ENCODE peak calls at places on chromosomes 3 and 15, in four cellular contexts. Z, J, N and H are unnamed samples.

GRCh38 chr15:87591042-87591441 is 665.5 kb downstream of the NTRK3 start:
- DNase-seq in J (no peak), N (no peak), Z (no peak), H (no peak)

GRCh38 chr3:125479091-125479490 is 40.9 kb downstream of the SNX4 start:
- DNase-seq in Z (no peak), J (no peak), N (no peak), H (no peak)

GRCh38 chr15:69045810-69046209 is 31.3 kb downstream of the NOX5 start:
- DNase-seq in N (no peak), J (no peak), Z (peak), H (no peak)

GRCh38 chr3:138426211-138426610 is 8.2 kb upstream of the ESYT3 start:
- DNase-seq in N (no peak), J (no peak), Z (peak), H (no peak)

GRCh38 chr15:69014454-69014853 is at the start of gene NOX5:
- DNase-seq in J (no peak), N (no peak), Z (no peak), H (no peak)

GRCh38 chr3:54527521-54527920 is 400.3 kb downstream of the LRTM1 start:
- DNase-seq in Z (no peak), N (no peak), J (no peak), H (no peak)

GRCh38 chr3:63364909-63365308 is 86.8 kb downstream of the SYNPR start:
- DNase-seq in J (no peak), N (no peak), Z (no peak), H (no peak)

GRCh38 chr3:42177801-42178150 is 86.6 kb downstream of the TRAK1 start:
- DNase-seq in J (no peak), Z (no peak), N (no peak), H (no peak)

GRCh38 chr3:132038198-132038825 is 3.5 kb upstream of the CPNE4 start:
- DNase-seq in Z (peak), J (no peak), N (no peak), H (no peak)

GRCh38 chr3:46123646-46124045 is 84.5 kb downstream of the CCR1 start:
- DNase-seq in Z (no peak), N (no peak), J (no peak), H (no peak)

GRCh38 chr15:26102988-26103387 is 239.9 kb upstream of the ATP10A start:
- DNase-seq in N (no peak), Z (no peak), J (no peak), H (no peak)

GRCh38 chr3:108312656-108313055 is 16.3 kb downstream of the HHLA2 start:
- DNase-seq in Z (no peak), N (no peak), J (no peak), H (no peak)

GRCh38 chr3:9779721-9780450 is 10.1 kb upstream of the CAMK1 start:
- DNase-seq in Z (no peak), N (no peak), J (no peak), H (peak)